ENCODE peak calls at places on chromosomes 13 and 19, in eight cellular contexts. B is psoas muscle, J is Peyer's patch, S is pancreas, I is heart right ventricle, U is stomach, D is MM.1S, R is uterus. Y is an unnamed sample. For H3K4me1, the result is how much of the 10 kb centered on the place peaks cover.

GRCh38 chr19:5048091-5048726 is 79.3 kb downstream of the KDM4B start:
- DNase-seq in U (peak), D (no peak), S (peak), B (peak), R (peak), J (peak), I (peak), Y (peak)

GRCh38 chr13:23928985-23929384 is 31.7 kb upstream of the C1QTNF9B start:
- DNase-seq in I (no peak), S (no peak), B (no peak), D (no peak), U (no peak), J (no peak), R (no peak), Y (no peak)

GRCh38 chr13:93861818-93862217 is 617.7 kb downstream of the DCT start:
- DNase-seq in I (no peak), B (no peak), U (no peak), S (no peak), R (no peak), J (no peak), D (no peak), Y (no peak)

GRCh38 chr19:45423589-45424190 is at the start of gene ERCC1:
- DNase-seq in B (peak), D (peak), S (peak), U (peak), R (peak), I (peak), J (no peak), Y (peak)

GRCh38 chr13:95233026-95233635 is 68.1 kb downstream of the ABCC4 start:
- DNase-seq in U (no peak), D (no peak), I (no peak), R (no peak), J (no peak), B (no peak), S (no peak), Y (no peak)

GRCh38 chr13:21661510-21661909 is 9.4 kb upstream of the FGF9 start:
- DNase-seq in S (no peak), D (no peak), J (no peak), I (no peak), B (no peak), U (no peak), R (no peak), Y (no peak)

GRCh38 chr19:7670790-7671189 is 1.9 kb downstream of the RETN start:
- DNase-seq in S (no peak), B (no peak), U (no peak), I (no peak), R (no peak), J (no peak), D (no peak), Y (no peak)

GRCh38 chr13:75762066-75762937 is 126.2 kb downstream of the LMO7 start:
- DNase-seq in S (no peak), B (no peak), D (peak), U (peak), J (peak), R (no peak), I (no peak), Y (peak)

GRCh38 chr13:33628662-33629061 is 189.3 kb upstream of the RFC3 start:
- DNase-seq in R (no peak), S (no peak), I (no peak), D (no peak), B (no peak), U (no peak), J (no peak), Y (no peak)

DNA sequence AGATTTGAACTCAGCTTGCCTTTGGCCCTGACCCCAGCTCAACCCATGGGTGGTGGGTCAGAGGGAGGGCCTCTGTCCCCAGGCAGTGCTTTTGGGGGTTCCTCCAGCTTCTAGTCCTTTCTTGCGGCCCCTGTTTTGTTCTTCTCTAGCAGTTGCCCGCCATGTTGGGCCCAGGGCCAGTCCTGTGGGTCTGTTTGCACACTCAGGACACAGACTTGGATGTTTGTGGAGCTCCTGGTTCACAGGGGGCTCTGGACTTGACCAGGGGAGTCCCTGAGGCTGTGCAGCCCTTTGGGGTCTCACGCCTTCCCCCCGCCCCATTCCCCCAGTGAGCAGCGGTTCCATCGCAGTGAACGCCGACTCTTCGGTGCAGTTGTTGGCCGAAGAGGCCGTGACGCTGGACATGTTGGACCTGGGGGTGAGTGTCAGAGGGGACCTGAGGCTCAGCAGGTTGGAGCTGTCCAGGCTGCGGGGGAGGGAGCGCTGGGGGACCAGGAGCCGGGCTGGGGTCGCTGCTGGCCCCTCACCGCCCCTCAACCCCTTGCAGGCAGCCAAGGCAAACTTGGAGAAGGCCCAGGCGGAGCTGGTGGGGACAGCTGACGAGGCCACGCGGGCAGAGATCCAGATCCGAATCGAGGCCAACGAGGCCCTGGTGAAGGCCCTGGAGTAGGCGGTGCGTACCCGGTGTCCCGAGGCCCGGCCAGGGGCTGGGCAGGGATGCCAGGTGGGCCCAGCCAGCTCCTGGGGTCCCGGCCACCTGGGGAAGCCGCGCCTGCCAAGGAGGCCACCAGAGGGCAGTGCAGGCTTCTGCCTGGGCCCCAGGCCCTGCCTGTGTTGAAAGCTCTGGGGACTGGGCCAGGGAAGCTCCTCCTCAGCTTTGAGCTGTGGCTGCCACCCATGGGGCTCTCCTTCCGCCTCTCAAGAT is 2.5 kb downstream of the ATP5F1D start:
- DNase-seq in D (peak), J (peak), I (peak), R (peak), S (peak), U (peak), B (peak), Y (peak)
- H3K4me1 ChIP-seq in D (under half), J (half or more), I (half or more), R (under half), S (half or more), U (half or more), B (half or more), Y (half or more)

DNA sequence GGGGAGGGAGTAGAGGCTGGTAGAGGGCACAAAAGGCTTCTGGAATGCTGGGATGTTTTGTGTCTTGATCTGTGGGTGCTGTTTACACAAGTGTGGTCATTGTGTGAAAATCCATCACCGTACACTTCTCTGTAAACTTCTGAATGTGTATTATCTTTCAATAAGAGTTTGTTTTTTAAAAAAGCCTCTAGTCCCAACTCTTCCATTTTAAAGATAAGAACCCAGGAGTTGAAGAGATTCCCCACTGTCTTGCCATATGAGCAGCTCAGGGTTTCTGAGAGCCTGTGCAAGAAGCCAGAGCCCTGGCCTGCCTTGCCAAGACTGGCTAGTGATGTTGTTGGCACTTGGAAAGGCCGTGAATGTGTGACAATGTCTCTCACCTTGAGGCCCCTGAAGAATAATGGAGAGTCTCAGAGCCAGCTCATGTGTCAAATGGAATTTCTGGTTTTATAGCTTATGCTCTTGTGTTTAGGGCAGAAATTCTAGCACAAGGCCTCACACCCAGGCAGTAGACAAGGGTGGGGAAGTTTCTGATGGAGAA is 57.5 kb upstream of the NPAS1 start:
- DNase-seq in U (no peak), I (no peak), R (no peak), J (no peak), D (no peak), S (no peak), B (no peak), Y (no peak)
- H3K27ac ChIP-seq in U (no peak), I (no peak), R (no peak), J (no peak), D (no peak), S (no peak), B (no peak), Y (no peak)

DNA sequence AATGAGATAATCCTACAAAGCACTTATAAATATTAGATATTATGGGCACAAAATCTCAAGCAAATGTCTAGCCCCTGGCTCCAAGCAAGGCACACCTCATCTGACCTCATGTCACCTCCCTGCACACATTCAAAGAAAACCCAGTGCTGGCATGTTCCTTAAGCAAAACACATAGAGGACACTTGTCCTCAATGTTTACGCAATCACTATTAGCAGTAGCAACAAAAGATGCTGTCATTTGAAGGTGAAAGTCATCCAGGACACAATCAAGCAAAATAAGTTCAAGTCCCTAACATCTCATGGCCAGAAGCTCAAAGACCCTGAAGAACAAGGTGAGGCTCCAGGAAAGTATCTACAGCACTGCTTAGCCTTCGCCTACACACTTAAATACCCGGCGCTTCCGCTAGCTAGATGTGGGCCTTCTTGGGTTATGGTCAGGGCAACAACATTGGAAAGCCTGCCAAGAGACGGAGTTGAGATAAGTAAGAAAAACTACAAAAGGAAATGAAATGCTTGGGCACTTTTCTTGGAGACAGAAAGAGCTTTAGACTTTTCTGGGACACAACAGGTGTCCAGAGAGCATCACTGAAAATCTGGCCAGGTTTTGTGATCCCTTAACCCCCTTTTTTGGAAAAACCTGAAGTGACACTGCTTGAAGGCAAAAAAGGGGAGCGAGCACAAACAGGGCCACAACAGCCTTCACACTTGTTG is 85.7 kb downstream of the FOXO1 start:
- DNase-seq in B (no peak), D (no peak), R (no peak), J (no peak), U (peak), I (no peak), S (no peak), Y (no peak)
- H3K4me1 ChIP-seq in B (half or more), D (under half), R (under half), J (under half), U (half or more), I (half or more), S (under half), Y (half or more)

GRCh38 chr19:38869160-38869835 is 8.8 kb downstream of the RINL start:
- DNase-seq in R (no peak), S (peak), I (no peak), J (peak), U (no peak), B (no peak), D (no peak), Y (no peak)
- H3K27ac ChIP-seq in R (peak), S (peak), I (peak), J (peak), U (peak), B (peak), D (no peak), Y (peak)